ENCODE peak calls at places on chromosomes 11 and 22, in eight cellular contexts. R is activated T-cell treated with anti-CD3 and anti-CD28 coated beads, Interleukin-2, amount 50 U/mL, for 24 hours; S is psoas muscle; A is WTC11; X is effector memory CD4-positive, alpha-beta T cell; K is stimulated activated CD8-positive, alpha-beta memory T cell treated with anti-CD3 and anti-CD28 coated beads, Interleukin-12 subunit alpha, Interleukin-12 subunit beta, amount 100 ng/mL, for 4 hours; H is non-pigmented ciliary epithelial cell; E is upper lobe of right lung. O is an unnamed sample.

GRCh38 chr22:19535001-19535400 is 10.8 kb upstream of the CLDN5 start:
- DNase-seq in R (no peak), S (no peak), A (no peak), X (no peak), K (no peak), H (no peak), E (no peak), O (peak; percentile 35)

GRCh38 chr22:24432059-24432853 is 4.9 kb downstream of the ADORA2A start:
- DNase-seq in R (no peak), S (no peak), A (no peak), X (no peak), K (peak; percentile 37), H (no peak), E (peak; percentile 75), O (peak; percentile 41)

GRCh38 chr22:31872209-31872608 is 72.1 kb upstream of the YWHAH start:
- DNase-seq in R (no peak), S (no peak), A (peak; percentile 43), X (no peak), K (no peak), H (no peak), E (no peak), O (no peak)

GRCh38 chr11:126432525-126432924 is 77.0 kb downstream of the ST3GAL4 start:
- DNase-seq in R (no peak), S (no peak), A (no peak), X (no peak), K (no peak), H (no peak), E (no peak), O (no peak)

GRCh38 chr22:50012201-50013181 is at the start of gene IL17REL:
- DNase-seq in R (peak; percentile 33), S (no peak), A (no peak), X (no peak), K (no peak), H (no peak), E (peak; percentile 57), O (no peak)

GRCh38 chr11:107816028-107816427 is 42.6 kb downstream of the SLC35F2 start:
- DNase-seq in R (no peak), S (no peak), A (no peak), X (no peak), K (no peak), H (no peak), E (no peak), O (no peak)

GRCh38 chr11:112958670-112959069 is 2.5 kb upstream of the NCAM1 start:
- DNase-seq in R (no peak), S (no peak), A (no peak), X (no peak), K (no peak), H (no peak), E (no peak), O (no peak)

GRCh38 chr11:65921033-65921555 is 1.9 kb downstream of the DRAP1 start:
- DNase-seq in R (no peak), S (no peak), A (no peak), X (no peak), K (no peak), H (no peak), E (no peak), O (no peak)

GRCh38 chr11:63888170-63889086 is 28.5 kb downstream of the RCOR2 start:
- DNase-seq in R (peak; percentile 71), S (peak; percentile 62), A (peak; percentile 62), X (peak; percentile 61), K (peak; percentile 40), H (no peak), E (peak; percentile 90), O (no peak)

GRCh38 chr22:40348025-40348658 is 1.8 kb downstream of the ADSL start:
- DNase-seq in R (peak; percentile 72), S (peak; percentile 39), A (peak; percentile 42), X (peak; percentile 52), K (peak; percentile 34), H (no peak), E (no peak), O (no peak)

GRCh38 chr11:46066335-46066734 is 54.9 kb downstream of the PHF21A start:
- DNase-seq in R (no peak), S (no peak), A (no peak), X (no peak), K (no peak), H (no peak), E (no peak), O (no peak)

GRCh38 chr11:65493367-65494176 is 5.3 kb upstream of the MALAT1 start:
- DNase-seq in R (no peak), S (peak; percentile 84), A (peak; percentile 29), X (no peak), K (no peak), H (peak; percentile 93), E (peak; percentile 77), O (no peak)

GRCh38 chr11:2827792-2828191 is 57.8 kb downstream of the CDKN1C start:
- DNase-seq in R (no peak), S (peak; percentile 12), A (no peak), X (no peak), K (no peak), H (no peak), E (peak; percentile 42), O (no peak)

GRCh38 chr11:129950319-129951034 is 52.2 kb downstream of the PRDM10 start:
- DNase-seq in R (no peak), S (peak; percentile 47), A (no peak), X (no peak), K (no peak), H (no peak), E (no peak), O (no peak)

GRCh38 chr11:62208785-62209144 is 292 bp downstream of the SCGB2A1 start:
- DNase-seq in R (no peak), S (no peak), A (no peak), X (no peak), K (no peak), H (no peak), E (no peak), O (no peak)

GRCh38 chr11:57251037-57251436 is 14.0 kb upstream of the APLNR start:
- DNase-seq in R (no peak), S (no peak), A (no peak), X (no peak), K (no peak), H (no peak), E (no peak), O (no peak)

GRCh38 chr11:120718171-120718570 is 206.6 kb downstream of the GRIK4 start:
- DNase-seq in R (no peak), S (no peak), A (no peak), X (no peak), K (no peak), H (no peak), E (no peak), O (no peak)

GRCh38 chr11:123062892-123063395 is 1.0 kb upstream of the HSPA8 start:
- DNase-seq in R (no peak), S (no peak), A (no peak), X (no peak), K (no peak), H (no peak), E (no peak), O (no peak)

GRCh38 chr11:65617990-65618751 is 2.6 kb downstream of the PCNX3 start:
- DNase-seq in R (no peak), S (no peak), A (no peak), X (no peak), K (no peak), H (no peak), E (no peak), O (no peak)

GRCh38 chr11:117095301-117096139 is 2.7 kb downstream of the SIK3 start:
- DNase-seq in R (no peak), S (no peak), A (no peak), X (no peak), K (no peak), H (no peak), E (no peak), O (peak; percentile 25)

GRCh38 chr11:911031-911889 is 650 bp upstream of the CHID1 start:
- DNase-seq in R (peak; percentile 57), S (peak; percentile 64), A (peak; percentile 68), X (no peak), K (peak; percentile 16), H (peak; percentile 36), E (peak; percentile 83), O (no peak)

GRCh38 chr11:27444801-27445215 is 27.8 kb downstream of the LGR4 start:
- DNase-seq in R (no peak), S (no peak), A (peak; percentile 57), X (no peak), K (no peak), H (no peak), E (no peak), O (no peak)

GRCh38 chr11:17531071-17531817 is 13.0 kb downstream of the USH1C start:
- DNase-seq in R (no peak), S (no peak), A (no peak), X (no peak), K (no peak), H (no peak), E (no peak), O (no peak)

GRCh38 chr11:72411623-72412532 is 22.5 kb downstream of the CLPB start:
- DNase-seq in R (no peak), S (no peak), A (no peak), X (no peak), K (no peak), H (no peak), E (no peak), O (peak; percentile 79)